ENCODE peak calls at places on chromosomes 11 and 22, in five cellular contexts. One of them, this sample, is unnamed.

GRCh38 chr11:9065614-9066431 is 25.6 kb downstream of the SCUBE2 start:
- DNase-seq in OCI-LY7: no peak
- DNase-seq in breast epithelium: no peak
- DNase-seq in glutamatergic neuron: no peak
- DNase-seq in cardiac fibroblast: no peak
- DNase-seq in this sample: no peak

GRCh38 chr22:46549565-46549840 is 12.1 kb upstream of the CELSR1 start:
- DNase-seq in OCI-LY7: no peak
- DNase-seq in breast epithelium: no peak
- DNase-seq in glutamatergic neuron: no peak
- DNase-seq in cardiac fibroblast: no peak
- DNase-seq in this sample: no peak

GRCh38 chr22:50699754-50700386 is 27.2 kb downstream of the SHANK3 start:
- DNase-seq in OCI-LY7: peak
- DNase-seq in breast epithelium: no peak
- DNase-seq in glutamatergic neuron: peak
- DNase-seq in cardiac fibroblast: no peak
- DNase-seq in this sample: no peak

GRCh38 chr11:129460714-129461113 is 85.1 kb downstream of the BARX2 start:
- DNase-seq in OCI-LY7: no peak
- DNase-seq in breast epithelium: no peak
- DNase-seq in glutamatergic neuron: no peak
- DNase-seq in cardiac fibroblast: no peak
- DNase-seq in this sample: no peak

GRCh38 chr11:48104562-48104924 is 112.1 kb upstream of the OR4B1 start:
- DNase-seq in OCI-LY7: no peak
- DNase-seq in breast epithelium: no peak
- DNase-seq in glutamatergic neuron: no peak
- DNase-seq in cardiac fibroblast: no peak
- DNase-seq in this sample: no peak

GRCh38 chr11:19934828-19935259 is 222.2 kb downstream of the NAV2 start:
- DNase-seq in OCI-LY7: no peak
- DNase-seq in breast epithelium: no peak
- DNase-seq in glutamatergic neuron: no peak
- DNase-seq in cardiac fibroblast: peak
- DNase-seq in this sample: peak

GRCh38 chr22:44273175-44273574 is 39.6 kb downstream of the SHISAL1 start:
- DNase-seq in OCI-LY7: peak
- DNase-seq in breast epithelium: no peak
- DNase-seq in glutamatergic neuron: no peak
- DNase-seq in cardiac fibroblast: no peak
- DNase-seq in this sample: no peak

GRCh38 chr11:132072044-132072879 is 701.8 kb downstream of the NTM start:
- DNase-seq in OCI-LY7: no peak
- DNase-seq in breast epithelium: no peak
- DNase-seq in glutamatergic neuron: no peak
- DNase-seq in cardiac fibroblast: peak
- DNase-seq in this sample: peak

GRCh38 chr11:44674809-44675208 is 52.0 kb upstream of the TSPAN18 start:
- DNase-seq in OCI-LY7: no peak
- DNase-seq in breast epithelium: no peak
- DNase-seq in glutamatergic neuron: no peak
- DNase-seq in cardiac fibroblast: no peak
- DNase-seq in this sample: no peak

GRCh38 chr11:123253909-123254308 is 58.9 kb upstream of the CLMP start:
- DNase-seq in OCI-LY7: no peak
- DNase-seq in breast epithelium: no peak
- DNase-seq in glutamatergic neuron: no peak
- DNase-seq in cardiac fibroblast: peak
- DNase-seq in this sample: peak

GRCh38 chr22:47197735-47198500 is 435.5 kb downstream of the TBC1D22A start:
- DNase-seq in OCI-LY7: no peak
- DNase-seq in breast epithelium: no peak
- DNase-seq in glutamatergic neuron: no peak
- DNase-seq in cardiac fibroblast: no peak
- DNase-seq in this sample: no peak

GRCh38 chr11:15969281-15969680 is 387.1 kb downstream of the SOX6 start:
- DNase-seq in OCI-LY7: no peak
- DNase-seq in breast epithelium: no peak
- DNase-seq in glutamatergic neuron: no peak
- DNase-seq in cardiac fibroblast: peak
- DNase-seq in this sample: peak

GRCh38 chr22:50467341-50467740 is 7.5 kb downstream of the SBF1 start:
- DNase-seq in OCI-LY7: peak
- DNase-seq in breast epithelium: no peak
- DNase-seq in glutamatergic neuron: no peak
- DNase-seq in cardiac fibroblast: no peak
- DNase-seq in this sample: no peak

GRCh38 chr22:43487311-43488030 is 75.7 kb downstream of the MPPED1 start:
- DNase-seq in OCI-LY7: no peak
- DNase-seq in breast epithelium: no peak
- DNase-seq in glutamatergic neuron: no peak
- DNase-seq in cardiac fibroblast: no peak
- DNase-seq in this sample: no peak

GRCh38 chr22:46018859-46019258 is 41.9 kb upstream of the WNT7B start:
- DNase-seq in OCI-LY7: no peak
- DNase-seq in breast epithelium: no peak
- DNase-seq in glutamatergic neuron: no peak
- DNase-seq in cardiac fibroblast: no peak
- DNase-seq in this sample: no peak

GRCh38 chr11:41498726-41499125 is 39.3 kb upstream of the LRRC4C start:
- DNase-seq in OCI-LY7: no peak
- DNase-seq in breast epithelium: no peak
- DNase-seq in glutamatergic neuron: no peak
- DNase-seq in cardiac fibroblast: peak
- DNase-seq in this sample: peak

GRCh38 chr11:71245601-71246391 is 6.6 kb downstream of the SHANK2 start:
- DNase-seq in OCI-LY7: no peak
- DNase-seq in breast epithelium: no peak
- DNase-seq in glutamatergic neuron: no peak
- DNase-seq in cardiac fibroblast: no peak
- DNase-seq in this sample: no peak

GRCh38 chr22:43167001-43167589 is 15.7 kb downstream of the TSPO start:
- DNase-seq in OCI-LY7: no peak
- DNase-seq in breast epithelium: no peak
- DNase-seq in glutamatergic neuron: no peak
- DNase-seq in cardiac fibroblast: no peak
- DNase-seq in this sample: no peak

DNA sequence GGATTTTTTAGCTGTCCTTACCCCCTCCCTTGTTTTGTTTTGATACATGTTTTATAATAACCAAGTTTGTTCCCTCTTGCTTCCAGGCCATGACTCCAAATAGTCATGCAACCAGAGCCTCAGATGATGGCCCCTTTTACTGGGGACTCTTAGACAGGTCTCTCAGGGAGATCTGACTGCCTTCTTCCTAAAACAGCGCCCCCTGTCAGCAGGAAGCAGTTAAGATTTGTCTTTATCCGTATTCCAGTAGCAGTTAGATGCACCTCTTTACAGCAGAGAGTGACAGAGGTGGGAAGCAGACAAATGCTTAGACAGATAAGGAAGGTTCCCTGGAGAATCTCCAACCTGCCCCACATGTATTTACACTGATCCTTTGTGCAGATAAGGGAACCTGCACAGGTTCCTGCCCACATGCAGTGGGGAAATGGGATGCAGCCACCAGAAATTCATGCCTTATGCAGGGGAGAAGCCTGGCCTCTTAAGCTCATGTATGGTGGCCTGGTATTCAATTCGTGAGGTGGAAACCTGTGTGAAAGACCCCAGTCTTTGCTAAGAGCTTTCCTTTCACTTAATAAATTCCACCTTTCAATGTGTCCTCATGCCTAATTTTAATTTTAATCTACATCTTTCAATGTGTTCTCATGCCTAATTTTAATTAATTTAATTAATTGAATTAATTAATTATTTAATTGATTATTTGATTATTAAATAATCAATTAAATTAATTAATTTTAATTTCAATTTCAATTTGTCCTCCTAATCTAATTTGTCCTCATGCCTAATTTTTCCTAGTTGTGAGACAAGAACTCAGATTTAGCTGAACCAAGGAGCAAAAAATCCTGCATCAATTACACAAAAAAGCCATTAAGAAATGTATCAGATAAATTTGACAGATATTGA is 11.5 kb upstream of the GLYAT start:
- DNase-seq in OCI-LY7: peak
- DNase-seq in breast epithelium: no peak
- DNase-seq in glutamatergic neuron: no peak
- DNase-seq in cardiac fibroblast: no peak
- DNase-seq in this sample: no peak
- TF ChIP-seq CTCF in OCI-LY7: peak
- TF ChIP-seq CTCF in breast epithelium: no peak
- TF ChIP-seq CTCF in glutamatergic neuron: no peak
- TF ChIP-seq CTCF in cardiac fibroblast: no peak
- TF ChIP-seq CTCF in this sample: peak

GRCh38 chr11:130531061-130531460 is 82.6 kb downstream of the ADAMTS15 start:
- DNase-seq in OCI-LY7: no peak
- DNase-seq in breast epithelium: no peak
- DNase-seq in glutamatergic neuron: no peak
- DNase-seq in cardiac fibroblast: peak
- DNase-seq in this sample: peak
- TF ChIP-seq CTCF in OCI-LY7: no peak
- TF ChIP-seq CTCF in breast epithelium: no peak
- TF ChIP-seq CTCF in glutamatergic neuron: no peak
- TF ChIP-seq CTCF in cardiac fibroblast: no peak
- TF ChIP-seq CTCF in this sample: no peak

DNA sequence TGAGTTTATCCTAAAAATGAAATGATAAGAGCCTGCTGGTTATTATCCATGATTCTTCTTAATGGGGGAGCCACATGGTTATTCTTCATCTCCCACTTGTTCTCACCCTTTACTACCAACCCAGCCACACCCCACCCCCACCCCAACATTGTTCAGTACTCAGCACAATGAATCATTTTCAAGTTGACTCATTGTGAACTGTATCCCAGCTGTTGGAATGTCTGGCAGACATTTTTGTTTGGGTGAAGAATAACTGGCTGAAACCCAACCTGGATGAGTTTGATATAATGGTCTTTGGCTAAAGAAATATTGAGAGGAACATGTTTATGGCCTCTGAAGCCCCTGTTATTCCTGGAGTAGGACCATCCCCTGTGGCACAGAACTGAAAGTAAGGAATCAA is 136.2 kb downstream of the ELP4 start:
- DNase-seq in OCI-LY7: no peak
- DNase-seq in breast epithelium: no peak
- DNase-seq in glutamatergic neuron: no peak
- DNase-seq in cardiac fibroblast: peak
- DNase-seq in this sample: peak
- TF ChIP-seq CTCF in OCI-LY7: no peak
- TF ChIP-seq CTCF in breast epithelium: no peak
- TF ChIP-seq CTCF in glutamatergic neuron: no peak
- TF ChIP-seq CTCF in cardiac fibroblast: no peak
- TF ChIP-seq CTCF in this sample: no peak

DNA sequence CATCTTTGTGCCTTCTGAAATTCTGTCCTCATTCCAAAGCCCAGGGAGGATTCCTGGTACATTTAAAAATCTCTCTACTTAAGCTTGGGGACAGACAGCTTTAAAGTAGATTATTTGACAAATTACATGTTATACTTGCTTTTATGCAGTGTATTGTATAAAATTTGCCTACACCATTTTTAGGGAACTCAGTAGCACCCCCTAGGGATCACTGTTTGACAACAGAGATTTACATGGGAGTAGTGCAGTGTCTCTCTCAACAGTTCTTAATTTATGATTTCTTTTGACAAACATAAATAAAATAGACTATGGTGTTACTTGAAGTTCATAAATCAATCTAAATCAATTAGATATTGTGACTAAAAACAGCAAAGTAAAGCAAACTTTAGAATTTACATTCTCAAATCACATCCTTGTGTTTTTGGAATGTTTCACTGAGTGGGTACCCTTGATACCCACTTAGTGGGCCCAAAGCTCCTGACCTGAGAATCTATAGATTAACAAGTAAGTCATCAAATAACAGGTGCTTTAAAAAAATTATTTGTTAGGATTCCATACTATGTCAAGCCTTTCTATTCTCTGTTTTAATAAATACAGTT is 428.8 kb downstream of the DYNC2H1 start:
- DNase-seq in OCI-LY7: no peak
- DNase-seq in breast epithelium: no peak
- DNase-seq in glutamatergic neuron: no peak
- DNase-seq in cardiac fibroblast: peak
- DNase-seq in this sample: peak
- TF ChIP-seq CTCF in OCI-LY7: peak
- TF ChIP-seq CTCF in breast epithelium: no peak
- TF ChIP-seq CTCF in glutamatergic neuron: peak
- TF ChIP-seq CTCF in cardiac fibroblast: peak
- TF ChIP-seq CTCF in this sample: peak